ENCODE peak calls at places on chromosomes 5 and 9, in seven cellular contexts. One of them, this sample, is unnamed.

GRCh38 chr9:89498845-89499480 is 1.1 kb upstream of the SEMA4D start:
- DNase-seq in activated T-helper 9 cell treated with anti-CD3 and anti-CD28 coated beads, Interleukin-2, amount 50 U/mL, for 16 hours: no peak
- DNase-seq in WTC11: no peak
- DNase-seq in astrocyte of the hippocampus: no peak
- DNase-seq in T-helper 1 cell: peak; percentile 83
- DNase-seq in natural killer cell treated with Interleukin-12 subunit alpha and Interleukin-12 subunit beta and Interleukin-15 and Interleukin-18, amount 100 ng/mL, for 72 hours: peak; percentile 81
- DNase-seq in GM19239: peak; percentile 69
- DNase-seq in this sample: no peak

GRCh38 chr5:109329296-109330252 is 80.2 kb downstream of the PJA2 start:
- DNase-seq in activated T-helper 9 cell treated with anti-CD3 and anti-CD28 coated beads, Interleukin-2, amount 50 U/mL, for 16 hours: no peak
- DNase-seq in WTC11: no peak
- DNase-seq in astrocyte of the hippocampus: peak; percentile 82
- DNase-seq in T-helper 1 cell: no peak
- DNase-seq in natural killer cell treated with Interleukin-12 subunit alpha and Interleukin-12 subunit beta and Interleukin-15 and Interleukin-18, amount 100 ng/mL, for 72 hours: no peak
- DNase-seq in GM19239: no peak
- DNase-seq in this sample: peak; percentile 88

GRCh38 chr5:176727528-176727900 is 80.2 kb downstream of the TSPAN17 start:
- DNase-seq in activated T-helper 9 cell treated with anti-CD3 and anti-CD28 coated beads, Interleukin-2, amount 50 U/mL, for 16 hours: no peak
- DNase-seq in WTC11: no peak
- DNase-seq in astrocyte of the hippocampus: no peak
- DNase-seq in T-helper 1 cell: no peak
- DNase-seq in natural killer cell treated with Interleukin-12 subunit alpha and Interleukin-12 subunit beta and Interleukin-15 and Interleukin-18, amount 100 ng/mL, for 72 hours: no peak
- DNase-seq in GM19239: no peak
- DNase-seq in this sample: no peak

GRCh38 chr5:65811004-65811403 is 89.0 kb downstream of the NLN start:
- DNase-seq in activated T-helper 9 cell treated with anti-CD3 and anti-CD28 coated beads, Interleukin-2, amount 50 U/mL, for 16 hours: no peak
- DNase-seq in WTC11: no peak
- DNase-seq in astrocyte of the hippocampus: peak; percentile 46
- DNase-seq in T-helper 1 cell: no peak
- DNase-seq in natural killer cell treated with Interleukin-12 subunit alpha and Interleukin-12 subunit beta and Interleukin-15 and Interleukin-18, amount 100 ng/mL, for 72 hours: no peak
- DNase-seq in GM19239: no peak
- DNase-seq in this sample: peak; percentile 78

GRCh38 chr5:179362355-179362754 is 17.1 kb upstream of the ADAMTS2 start:
- DNase-seq in activated T-helper 9 cell treated with anti-CD3 and anti-CD28 coated beads, Interleukin-2, amount 50 U/mL, for 16 hours: no peak
- DNase-seq in WTC11: no peak
- DNase-seq in astrocyte of the hippocampus: no peak
- DNase-seq in T-helper 1 cell: no peak
- DNase-seq in natural killer cell treated with Interleukin-12 subunit alpha and Interleukin-12 subunit beta and Interleukin-15 and Interleukin-18, amount 100 ng/mL, for 72 hours: no peak
- DNase-seq in GM19239: no peak
- DNase-seq in this sample: no peak

GRCh38 chr9:131270171-131271015 is 5.9 kb downstream of the FAM78A start:
- DNase-seq in activated T-helper 9 cell treated with anti-CD3 and anti-CD28 coated beads, Interleukin-2, amount 50 U/mL, for 16 hours: no peak
- DNase-seq in WTC11: no peak
- DNase-seq in astrocyte of the hippocampus: no peak
- DNase-seq in T-helper 1 cell: peak; percentile 71
- DNase-seq in natural killer cell treated with Interleukin-12 subunit alpha and Interleukin-12 subunit beta and Interleukin-15 and Interleukin-18, amount 100 ng/mL, for 72 hours: peak; percentile 85
- DNase-seq in GM19239: no peak
- DNase-seq in this sample: no peak

GRCh38 chr5:88827997-88828396 is 55.0 kb downstream of the MEF2C start:
- DNase-seq in activated T-helper 9 cell treated with anti-CD3 and anti-CD28 coated beads, Interleukin-2, amount 50 U/mL, for 16 hours: no peak
- DNase-seq in WTC11: no peak
- DNase-seq in astrocyte of the hippocampus: no peak
- DNase-seq in T-helper 1 cell: peak; percentile 2
- DNase-seq in natural killer cell treated with Interleukin-12 subunit alpha and Interleukin-12 subunit beta and Interleukin-15 and Interleukin-18, amount 100 ng/mL, for 72 hours: no peak
- DNase-seq in GM19239: no peak
- DNase-seq in this sample: peak; percentile 7

GRCh38 chr9:21624675-21625477 is 142.8 kb upstream of the IFNE start:
- DNase-seq in activated T-helper 9 cell treated with anti-CD3 and anti-CD28 coated beads, Interleukin-2, amount 50 U/mL, for 16 hours: no peak
- DNase-seq in WTC11: no peak
- DNase-seq in astrocyte of the hippocampus: no peak
- DNase-seq in T-helper 1 cell: no peak
- DNase-seq in natural killer cell treated with Interleukin-12 subunit alpha and Interleukin-12 subunit beta and Interleukin-15 and Interleukin-18, amount 100 ng/mL, for 72 hours: no peak
- DNase-seq in GM19239: no peak
- DNase-seq in this sample: no peak

GRCh38 chr9:16266648-16267276 is 603.7 kb downstream of the BNC2 start:
- DNase-seq in activated T-helper 9 cell treated with anti-CD3 and anti-CD28 coated beads, Interleukin-2, amount 50 U/mL, for 16 hours: no peak
- DNase-seq in WTC11: peak; percentile 77
- DNase-seq in astrocyte of the hippocampus: no peak
- DNase-seq in T-helper 1 cell: no peak
- DNase-seq in natural killer cell treated with Interleukin-12 subunit alpha and Interleukin-12 subunit beta and Interleukin-15 and Interleukin-18, amount 100 ng/mL, for 72 hours: no peak
- DNase-seq in GM19239: peak; percentile 9
- DNase-seq in this sample: no peak

GRCh38 chr5:179300834-179301233 is 44.4 kb downstream of the ADAMTS2 start:
- DNase-seq in activated T-helper 9 cell treated with anti-CD3 and anti-CD28 coated beads, Interleukin-2, amount 50 U/mL, for 16 hours: no peak
- DNase-seq in WTC11: peak; percentile 9
- DNase-seq in astrocyte of the hippocampus: no peak
- DNase-seq in T-helper 1 cell: no peak
- DNase-seq in natural killer cell treated with Interleukin-12 subunit alpha and Interleukin-12 subunit beta and Interleukin-15 and Interleukin-18, amount 100 ng/mL, for 72 hours: peak; percentile 18
- DNase-seq in GM19239: no peak
- DNase-seq in this sample: no peak

GRCh38 chr9:107890921-107891465 is 401.4 kb upstream of the KLF4 start:
- DNase-seq in activated T-helper 9 cell treated with anti-CD3 and anti-CD28 coated beads, Interleukin-2, amount 50 U/mL, for 16 hours: no peak
- DNase-seq in WTC11: no peak
- DNase-seq in astrocyte of the hippocampus: peak; percentile 34
- DNase-seq in T-helper 1 cell: no peak
- DNase-seq in natural killer cell treated with Interleukin-12 subunit alpha and Interleukin-12 subunit beta and Interleukin-15 and Interleukin-18, amount 100 ng/mL, for 72 hours: no peak
- DNase-seq in GM19239: no peak
- DNase-seq in this sample: no peak

GRCh38 chr5:58620336-58620735 is 37.5 kb downstream of the RAB3C start:
- DNase-seq in activated T-helper 9 cell treated with anti-CD3 and anti-CD28 coated beads, Interleukin-2, amount 50 U/mL, for 16 hours: no peak
- DNase-seq in WTC11: no peak
- DNase-seq in astrocyte of the hippocampus: no peak
- DNase-seq in T-helper 1 cell: no peak
- DNase-seq in natural killer cell treated with Interleukin-12 subunit alpha and Interleukin-12 subunit beta and Interleukin-15 and Interleukin-18, amount 100 ng/mL, for 72 hours: no peak
- DNase-seq in GM19239: no peak
- DNase-seq in this sample: no peak

GRCh38 chr5:180831139-180832080 is 28.8 kb upstream of the MGAT1 start:
- DNase-seq in activated T-helper 9 cell treated with anti-CD3 and anti-CD28 coated beads, Interleukin-2, amount 50 U/mL, for 16 hours: peak; percentile 71
- DNase-seq in WTC11: peak; percentile 77
- DNase-seq in astrocyte of the hippocampus: peak; percentile 86
- DNase-seq in T-helper 1 cell: peak; percentile 79
- DNase-seq in natural killer cell treated with Interleukin-12 subunit alpha and Interleukin-12 subunit beta and Interleukin-15 and Interleukin-18, amount 100 ng/mL, for 72 hours: peak; percentile 89
- DNase-seq in GM19239: peak; percentile 62
- DNase-seq in this sample: peak; percentile 74

GRCh38 chr9:99726758-99727157 is 94.9 kb upstream of the NR4A3 start:
- DNase-seq in activated T-helper 9 cell treated with anti-CD3 and anti-CD28 coated beads, Interleukin-2, amount 50 U/mL, for 16 hours: no peak
- DNase-seq in WTC11: no peak
- DNase-seq in astrocyte of the hippocampus: peak; percentile 48
- DNase-seq in T-helper 1 cell: no peak
- DNase-seq in natural killer cell treated with Interleukin-12 subunit alpha and Interleukin-12 subunit beta and Interleukin-15 and Interleukin-18, amount 100 ng/mL, for 72 hours: no peak
- DNase-seq in GM19239: no peak
- DNase-seq in this sample: peak; percentile 1

GRCh38 chr5:168076561-168076991 is 214.9 kb upstream of the WWC1 start:
- DNase-seq in activated T-helper 9 cell treated with anti-CD3 and anti-CD28 coated beads, Interleukin-2, amount 50 U/mL, for 16 hours: no peak
- DNase-seq in WTC11: peak; percentile 79
- DNase-seq in astrocyte of the hippocampus: peak; percentile 31
- DNase-seq in T-helper 1 cell: no peak
- DNase-seq in natural killer cell treated with Interleukin-12 subunit alpha and Interleukin-12 subunit beta and Interleukin-15 and Interleukin-18, amount 100 ng/mL, for 72 hours: no peak
- DNase-seq in GM19239: no peak
- DNase-seq in this sample: peak; percentile 40

GRCh38 chr5:132053483-132053882 is 7.0 kb upstream of the IL3 start:
- DNase-seq in activated T-helper 9 cell treated with anti-CD3 and anti-CD28 coated beads, Interleukin-2, amount 50 U/mL, for 16 hours: no peak
- DNase-seq in WTC11: no peak
- DNase-seq in astrocyte of the hippocampus: no peak
- DNase-seq in T-helper 1 cell: no peak
- DNase-seq in natural killer cell treated with Interleukin-12 subunit alpha and Interleukin-12 subunit beta and Interleukin-15 and Interleukin-18, amount 100 ng/mL, for 72 hours: peak; percentile 51
- DNase-seq in GM19239: no peak
- DNase-seq in this sample: no peak

GRCh38 chr9:137030528-137030927 is 1.4 kb downstream of the FUT7 start:
- DNase-seq in activated T-helper 9 cell treated with anti-CD3 and anti-CD28 coated beads, Interleukin-2, amount 50 U/mL, for 16 hours: peak; percentile 41
- DNase-seq in WTC11: no peak
- DNase-seq in astrocyte of the hippocampus: no peak
- DNase-seq in T-helper 1 cell: peak; percentile 88
- DNase-seq in natural killer cell treated with Interleukin-12 subunit alpha and Interleukin-12 subunit beta and Interleukin-15 and Interleukin-18, amount 100 ng/mL, for 72 hours: peak; percentile 93
- DNase-seq in GM19239: no peak
- DNase-seq in this sample: no peak

GRCh38 chr9:105694848-105695581 is 674 bp downstream of the TMEM38B start:
- DNase-seq in activated T-helper 9 cell treated with anti-CD3 and anti-CD28 coated beads, Interleukin-2, amount 50 U/mL, for 16 hours: peak; percentile 31
- DNase-seq in WTC11: peak; percentile 56
- DNase-seq in astrocyte of the hippocampus: peak; percentile 67
- DNase-seq in T-helper 1 cell: peak; percentile 57
- DNase-seq in natural killer cell treated with Interleukin-12 subunit alpha and Interleukin-12 subunit beta and Interleukin-15 and Interleukin-18, amount 100 ng/mL, for 72 hours: peak; percentile 69
- DNase-seq in GM19239: peak; percentile 38
- DNase-seq in this sample: peak; percentile 52

This sample was measured in iris pigment epithelial cell.